ENCODE peak calls at places on chromosome 3, in five cellular contexts. One of them, this sample, is unnamed.

GRCh38 chr3:81666502-81667121 is 94.8 kb downstream of the GBE1 start:
- DNase-seq in EH: peak
- DNase-seq in progenitor cell of endocrine pancreas: no peak
- DNase-seq in ELF-1: no peak
- DNase-seq in EL: peak
- DNase-seq in this sample: no peak

GRCh38 chr3:66889758-66890576 is 108.1 kb upstream of the KBTBD8 start:
- DNase-seq in progenitor cell of endocrine pancreas: no peak
- DNase-seq in EH: no peak
- DNase-seq in ELF-1: no peak
- DNase-seq in EL: no peak
- DNase-seq in this sample: no peak

GRCh38 chr3:159922861-159923312 is 65.7 kb upstream of the IL12A start:
- DNase-seq in progenitor cell of endocrine pancreas: no peak
- DNase-seq in ELF-1: no peak
- DNase-seq in EH: no peak
- DNase-seq in EL: no peak
- DNase-seq in this sample: no peak

GRCh38 chr3:148873928-148874326 is 8.8 kb downstream of the CPA3 start:
- DNase-seq in progenitor cell of endocrine pancreas: no peak
- DNase-seq in ELF-1: no peak
- DNase-seq in EL: peak
- DNase-seq in EH: peak
- DNase-seq in this sample: no peak

GRCh38 chr3:167487556-167487955 is 13.7 kb upstream of the SERPINI2 start:
- DNase-seq in ELF-1: no peak
- DNase-seq in EH: no peak
- DNase-seq in progenitor cell of endocrine pancreas: no peak
- DNase-seq in EL: no peak
- DNase-seq in this sample: no peak

GRCh38 chr3:160963949-160964348 is 141.2 kb downstream of the B3GALNT1 start:
- DNase-seq in EH: no peak
- DNase-seq in progenitor cell of endocrine pancreas: no peak
- DNase-seq in EL: no peak
- DNase-seq in ELF-1: no peak
- DNase-seq in this sample: no peak

GRCh38 chr3:96863129-96863740 is 48.8 kb downstream of the EPHA6 start:
- DNase-seq in ELF-1: peak
- DNase-seq in EH: peak
- DNase-seq in EL: peak
- DNase-seq in progenitor cell of endocrine pancreas: no peak
- DNase-seq in this sample: peak

GRCh38 chr3:12229896-12230295 is 59.0 kb upstream of the PPARG start:
- DNase-seq in EH: no peak
- DNase-seq in progenitor cell of endocrine pancreas: no peak
- DNase-seq in EL: no peak
- DNase-seq in ELF-1: no peak
- DNase-seq in this sample: no peak

GRCh38 chr3:25713316-25713967 is 48.7 kb upstream of the TOP2B start:
- DNase-seq in EL: no peak
- DNase-seq in progenitor cell of endocrine pancreas: no peak
- DNase-seq in ELF-1: peak
- DNase-seq in EH: peak
- DNase-seq in this sample: no peak

GRCh38 chr3:100289339-100289738 is 28.5 kb downstream of the TBC1D23 start:
- DNase-seq in progenitor cell of endocrine pancreas: no peak
- DNase-seq in EH: peak
- DNase-seq in ELF-1: no peak
- DNase-seq in EL: peak
- DNase-seq in this sample: no peak

GRCh38 chr3:195079636-195080035 is 191.3 kb downstream of the XXYLT1 start:
- DNase-seq in progenitor cell of endocrine pancreas: no peak
- DNase-seq in EH: no peak
- DNase-seq in EL: no peak
- DNase-seq in ELF-1: no peak
- DNase-seq in this sample: no peak

GRCh38 chr3:151923901-151924300 is 50.5 kb downstream of the SUCNR1 start:
- DNase-seq in progenitor cell of endocrine pancreas: no peak
- DNase-seq in EL: peak
- DNase-seq in ELF-1: no peak
- DNase-seq in EH: peak
- DNase-seq in this sample: no peak

GRCh38 chr3:126083138-126083445 is 832 bp downstream of the SLC41A3 start:
- DNase-seq in ELF-1: no peak
- DNase-seq in EL: no peak
- DNase-seq in EH: no peak
- DNase-seq in progenitor cell of endocrine pancreas: no peak
- DNase-seq in this sample: no peak

GRCh38 chr3:124034016-124034808 is 42.3 kb upstream of the ROPN1 start:
- DNase-seq in progenitor cell of endocrine pancreas: peak
- DNase-seq in ELF-1: no peak
- DNase-seq in EH: peak
- DNase-seq in EL: peak
- DNase-seq in this sample: no peak

GRCh38 chr3:128784228-128784627 is 58.2 kb downstream of the RAB7A start:
- DNase-seq in progenitor cell of endocrine pancreas: peak
- DNase-seq in EL: no peak
- DNase-seq in ELF-1: peak
- DNase-seq in EH: no peak
- DNase-seq in this sample: no peak

GRCh38 chr3:187740446-187741399 is 4.5 kb downstream of the BCL6 start:
- DNase-seq in ELF-1: peak
- DNase-seq in progenitor cell of endocrine pancreas: peak
- DNase-seq in EH: peak
- DNase-seq in EL: peak
- DNase-seq in this sample: peak

GRCh38 chr3:195111322-195111710 is 159.6 kb downstream of the XXYLT1 start:
- DNase-seq in EL: no peak
- DNase-seq in ELF-1: no peak
- DNase-seq in progenitor cell of endocrine pancreas: no peak
- DNase-seq in EH: no peak
- DNase-seq in this sample: no peak

GRCh38 chr3:128016502-128016901 is 35.7 kb upstream of the SEC61A1 start:
- DNase-seq in progenitor cell of endocrine pancreas: no peak
- DNase-seq in EL: no peak
- DNase-seq in ELF-1: no peak
- DNase-seq in EH: no peak
- DNase-seq in this sample: no peak

GRCh38 chr3:149659173-149659468 is 1.3 kb upstream of the WWTR1 start:
- DNase-seq in progenitor cell of endocrine pancreas: no peak
- DNase-seq in ELF-1: no peak
- DNase-seq in EL: no peak
- DNase-seq in EH: no peak
- DNase-seq in this sample: no peak

GRCh38 chr3:24529210-24529609 is 34.6 kb upstream of the THRB start:
- DNase-seq in ELF-1: no peak
- DNase-seq in progenitor cell of endocrine pancreas: no peak
- DNase-seq in EL: no peak
- DNase-seq in EH: no peak
- DNase-seq in this sample: no peak

GRCh38 chr3:56019490-56019889 is 448.8 kb downstream of the ERC2 start:
- DNase-seq in EH: no peak
- DNase-seq in progenitor cell of endocrine pancreas: no peak
- DNase-seq in EL: no peak
- DNase-seq in ELF-1: no peak
- DNase-seq in this sample: no peak

GRCh38 chr3:195226900-195227447 is 44.0 kb downstream of the XXYLT1 start:
- DNase-seq in progenitor cell of endocrine pancreas: no peak
- DNase-seq in EH: peak
- DNase-seq in ELF-1: no peak
- DNase-seq in EL: no peak
- DNase-seq in this sample: no peak